ENCODE peak calls at places on chromosomes 7 and 10, in ten cellular contexts. H, V, L, Q, E, Y, J, U, Z and M are unnamed samples. For H3K9me3, the result is how much of the 10 kb centered on the place peaks cover.

GRCh38 chr10:43671659-43672555 is 23.2 kb upstream of the ZNF32 start:
- DNase-seq in Y (peak), H (no peak), J (no peak), L (no peak), V (peak), E (peak), Z (peak), Q (peak), U (peak), M (no peak)

GRCh38 chr7:37067961-37068536 is 343.8 kb upstream of the AOAH start:
- DNase-seq in U (no peak), Y (no peak), H (no peak), L (no peak), J (no peak), Z (no peak), V (no peak), Q (peak), E (no peak), M (no peak)

GRCh38 chr7:87231243-87231642 is 11.7 kb upstream of the TMEM243 start:
- DNase-seq in Z (no peak), E (no peak), Y (no peak), H (no peak), V (no peak), J (peak), L (no peak), U (no peak), Q (no peak), M (no peak)

GRCh38 chr7:55019691-55020480 is 1.1 kb downstream of the EGFR start:
- DNase-seq in Z (peak), Y (peak), J (peak), H (no peak), Q (peak), V (peak), L (no peak), E (peak), U (peak), M (no peak)

GRCh38 chr7:72080865-72081264 is 331.3 kb downstream of the CALN1 start:
- DNase-seq in Z (no peak), Y (no peak), J (no peak), V (no peak), Q (no peak), U (no peak), E (no peak), H (no peak), L (no peak), M (no peak)

GRCh38 chr7:3949226-3949625 is 648.2 kb downstream of the SDK1 start:
- DNase-seq in V (no peak), Q (no peak), H (no peak), Z (no peak), Y (no peak), J (no peak), L (no peak), U (no peak), E (no peak), M (no peak)

GRCh38 chr10:118844731-118845573 is 90.2 kb upstream of the CACUL1 start:
- DNase-seq in Y (no peak), Z (no peak), H (no peak), J (no peak), V (no peak), E (no peak), L (no peak), Q (peak), U (no peak), M (no peak)

GRCh38 chr7:24669971-24670591 is 87.2 kb downstream of the GSDME start:
- DNase-seq in Z (no peak), J (no peak), Q (no peak), Y (no peak), E (no peak), V (no peak), H (no peak), L (no peak), U (no peak), M (no peak)

GRCh38 chr7:379456-380225 is 89.7 kb downstream of the FOXL3 start:
- DNase-seq in U (peak), H (no peak), L (no peak), J (no peak), Q (peak), E (peak), Z (no peak), V (no peak), Y (peak), M (peak)

GRCh38 chr10:56091872-56092271 is 269.2 kb downstream of the ZWINT start:
- DNase-seq in E (no peak), Z (no peak), Q (no peak), Y (no peak), U (no peak), L (no peak), V (no peak), H (no peak), J (no peak), M (no peak)

GRCh38 chr10:1178506-1178905 is 122.3 kb downstream of the WDR37 start:
- DNase-seq in H (no peak), L (no peak), V (no peak), Q (no peak), Z (no peak), U (peak), Y (no peak), E (peak), J (no peak), M (no peak)

GRCh38 chr10:130045091-130045652 is 65.5 kb downstream of the C10orf143 start:
- DNase-seq in Q (peak), E (peak), Y (no peak), V (no peak), J (no peak), H (no peak), Z (no peak), L (no peak), U (no peak), M (peak)

GRCh38 chr7:141663081-141663510 is 38.9 kb downstream of the DENND11 start:
- DNase-seq in Z (peak), U (no peak), Q (no peak), L (no peak), H (no peak), J (no peak), V (peak), Y (peak), E (no peak), M (no peak)

GRCh38 chr10:104306897-104307296 is 31.4 kb downstream of the ITPRIP start:
- DNase-seq in L (no peak), E (peak), Z (no peak), U (peak), J (no peak), Q (no peak), Y (no peak), H (no peak), V (no peak), M (no peak)

GRCh38 chr10:29306688-29307087 is 17.8 kb downstream of the LYZL1 start:
- DNase-seq in E (peak), L (no peak), V (no peak), H (no peak), Y (no peak), J (no peak), Q (no peak), U (no peak), Z (no peak), M (no peak)

GRCh38 chr10:5566606-5567005 is 41.8 kb downstream of the CALML3 start:
- DNase-seq in H (no peak), V (no peak), J (no peak), U (no peak), Z (peak), Y (peak), Q (no peak), E (peak), L (no peak), M (peak)

GRCh38 chr7:13920053-13920697 is 69.3 kb downstream of the ETV1 start:
- DNase-seq in E (no peak), V (peak), U (no peak), J (no peak), Y (peak), Z (peak), Q (peak), H (no peak), L (no peak), M (peak)

GRCh38 chr10:31055573-31056251 is 24.0 kb upstream of the ZNF438 start:
- DNase-seq in E (no peak), H (no peak), U (no peak), Z (no peak), J (no peak), Q (no peak), V (no peak), Y (no peak), L (no peak), M (no peak)

GRCh38 chr7:139232893-139233292 is 1.9 kb downstream of the UBN2 start:
- DNase-seq in Y (no peak), U (no peak), L (no peak), H (no peak), V (peak), E (no peak), J (no peak), Z (peak), Q (no peak), M (no peak)

GRCh38 chr7:63925262-63925625 is 73.4 kb upstream of the ZNF722 start:
- DNase-seq in V (no peak), Z (no peak), Q (no peak), U (no peak), J (no peak), H (no peak), Y (no peak), L (no peak), E (no peak), M (no peak)

GRCh38 chr10:28217848-28218247 is 85.0 kb downstream of the MPP7 start:
- DNase-seq in V (no peak), L (no peak), Q (no peak), H (no peak), U (no peak), E (no peak), J (no peak), Z (peak), Y (no peak), M (no peak)

GRCh38 chr7:153604-154003 is 38.8 kb upstream of the FAM20C start:
- DNase-seq in J (no peak), Z (no peak), H (no peak), Y (no peak), U (no peak), L (no peak), Q (no peak), E (peak), V (no peak), M (no peak)

GRCh38 chr10:133359972-133360610 is 2.3 kb upstream of the FUOM start:
- DNase-seq in Z (no peak), E (no peak), L (no peak), Y (no peak), J (no peak), H (no peak), Q (no peak), V (no peak), U (no peak), M (no peak)
- H3K27ac ChIP-seq in Z (no peak), E (no peak), L (no peak), Y (peak), J (peak), H (no peak), Q (no peak), V (no peak), U (no peak), M (no peak)

GRCh38 chr10:120372917-120373316 is 84.1 kb upstream of the PLPP4 start:
- DNase-seq in Q (no peak), U (no peak), E (no peak), J (no peak), H (no peak), Y (no peak), L (no peak), V (no peak), Z (no peak), M (no peak)
- H3K9me3 ChIP-seq in Q (under half), U (under half), E (under half), J (under half), H (under half), Y (under half), L (under half), V (under half), Z (under half), M (under half)

GRCh38 chr7:80386686-80387085 is 125.2 kb downstream of the GNAT3 start:
- DNase-seq in J (no peak), Z (peak), H (no peak), V (no peak), L (no peak), Q (no peak), Y (no peak), U (no peak), E (no peak), M (no peak)

GRCh38 chr7:80393786-80394185 is 118.1 kb downstream of the GNAT3 start:
- DNase-seq in H (no peak), J (no peak), E (no peak), Z (no peak), U (no peak), Y (no peak), Q (no peak), L (no peak), V (no peak), M (no peak)

GRCh38 chr7:80387634-80388033 is 124.2 kb downstream of the GNAT3 start:
- DNase-seq in Q (no peak), E (no peak), U (no peak), H (no peak), Y (no peak), L (no peak), V (no peak), J (no peak), Z (peak), M (no peak)

GRCh38 chr7:80392229-80393169 is 119.4 kb downstream of the GNAT3 start:
- DNase-seq in V (peak), Z (peak), E (no peak), H (no peak), L (no peak), U (no peak), Y (no peak), J (no peak), Q (peak), M (no peak)
- TF ChIP-seq CTCF in V (peak), Z (peak), E (peak), H (peak), L (peak), U (peak), Y (peak), J (peak), Q (peak), M (peak)

GRCh38 chr10:79098061-79098460 is 29.3 kb downstream of the ZMIZ1 start:
- DNase-seq in J (no peak), Q (no peak), L (no peak), E (no peak), Z (no peak), Y (no peak), U (no peak), H (no peak), V (no peak), M (no peak)
- H3K27ac ChIP-seq in J (peak), Q (no peak), L (peak), E (no peak), Z (no peak), Y (no peak), U (no peak), H (no peak), V (peak), M (no peak)

GRCh38 chr10:122161795-122162194 is 109.3 kb upstream of the BTBD16 start:
- DNase-seq in Z (no peak), L (no peak), J (no peak), E (no peak), U (no peak), Q (no peak), Y (no peak), H (no peak), V (no peak), M (no peak)

GRCh38 chr10:122163182-122164027 is 107.7 kb upstream of the BTBD16 start:
- DNase-seq in U (no peak), Z (no peak), Q (peak), J (no peak), V (no peak), E (peak), Y (no peak), L (no peak), H (no peak), M (no peak)

GRCh38 chr10:122164028-122164601 is 107.0 kb upstream of the BTBD16 start:
- DNase-seq in H (no peak), E (peak), L (no peak), U (no peak), V (no peak), J (no peak), Q (peak), Z (no peak), Y (no peak), M (no peak)

GRCh38 chr10:122164815-122165491 is 106.1 kb upstream of the BTBD16 start:
- DNase-seq in E (no peak), H (no peak), J (no peak), U (no peak), Q (no peak), Y (no peak), L (no peak), V (no peak), Z (no peak), M (no peak)

DNA sequence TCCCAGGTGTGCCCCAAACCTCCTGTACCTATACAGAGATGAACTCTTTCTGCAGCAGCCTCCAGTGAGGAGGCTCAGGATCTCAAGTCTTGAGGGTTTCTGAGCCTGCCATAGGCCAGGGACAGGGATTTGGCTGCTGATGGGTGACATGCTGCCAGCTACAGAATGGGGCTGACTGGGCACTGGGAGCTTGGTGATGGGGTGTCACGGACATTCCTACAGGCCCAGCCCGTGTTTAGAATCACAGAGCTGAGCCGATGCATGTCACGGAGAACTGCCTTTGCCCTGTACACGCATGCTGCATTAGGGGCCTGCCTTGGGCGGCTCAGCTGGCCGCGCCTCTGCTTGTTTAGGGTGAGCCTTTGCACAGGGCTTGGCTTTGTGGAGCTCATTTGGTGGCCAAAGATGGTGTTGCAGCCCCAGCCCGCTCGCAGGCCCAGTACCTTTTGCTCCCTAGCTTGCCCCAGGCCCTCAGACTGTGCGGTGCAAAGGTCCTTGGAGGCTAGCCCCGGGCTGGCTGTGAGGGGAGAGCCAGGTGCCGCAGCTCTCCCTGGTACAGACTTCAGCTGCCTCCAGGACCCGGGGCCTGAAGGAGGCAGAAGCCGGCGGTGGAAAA is 108.4 kb upstream of the BTBD16 start:
- DNase-seq in E (peak), J (no peak), Q (no peak), U (no peak), L (no peak), Z (no peak), V (no peak), H (no peak), Y (peak), M (no peak)
- H3K9me3 ChIP-seq in E (under half), J (under half), Q (under half), U (under half), L (under half), Z (under half), V (under half), H (under half), Y (under half), M (under half)

GRCh38 chr7:91694221-91694856 is 186.2 kb downstream of the MTERF1 start:
- DNase-seq in Y (no peak), Q (no peak), U (no peak), V (no peak), L (no peak), J (no peak), E (no peak), H (no peak), Z (no peak), M (no peak)
- TF ChIP-seq CTCF in Y (no peak), Q (no peak), U (no peak), V (no peak), L (no peak), J (no peak), E (no peak), H (no peak), Z (no peak), M (no peak)

GRCh38 chr10:3774814-3775670 is 10.0 kb downstream of the KLF6 start:
- DNase-seq in Q (no peak), E (no peak), V (no peak), Y (peak), H (no peak), Z (peak), L (peak), J (no peak), U (peak), M (no peak)
- H3K27ac ChIP-seq in Q (no peak), E (peak), V (peak), Y (peak), H (peak), Z (peak), L (peak), J (peak), U (peak), M (peak)

DNA sequence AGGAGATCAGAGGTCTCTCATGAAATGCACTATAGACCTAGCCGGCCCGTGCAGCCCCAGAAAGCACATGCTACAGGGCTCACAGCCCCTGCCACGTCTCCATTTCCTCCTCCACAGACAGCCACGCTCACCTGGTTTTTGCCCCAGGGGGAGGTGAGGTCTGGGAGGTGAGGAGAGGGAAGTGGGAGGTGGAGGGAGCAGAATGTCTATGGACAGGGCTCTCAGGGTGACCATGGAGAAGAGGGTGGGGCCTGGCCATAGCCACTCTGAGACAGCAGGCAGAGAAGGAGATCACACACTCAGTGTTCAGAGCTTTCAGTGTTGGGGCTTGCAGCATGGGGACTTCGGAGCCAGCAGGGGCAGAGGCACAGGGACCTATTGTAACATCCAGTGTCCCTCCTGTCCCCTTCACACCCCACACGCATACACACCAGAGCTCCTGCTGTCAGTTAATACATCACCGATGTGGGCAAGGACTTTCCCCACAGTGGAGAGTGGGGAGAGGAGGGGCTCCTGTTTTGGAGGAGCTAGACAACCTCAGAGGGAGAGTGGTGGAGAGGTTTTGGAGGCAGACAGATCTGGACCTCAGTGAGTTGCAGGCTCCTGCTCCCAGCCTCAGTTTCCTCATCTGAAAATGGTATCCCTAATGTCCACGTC is 14.4 kb downstream of the WDFY4 start:
- DNase-seq in V (no peak), H (no peak), L (no peak), Z (no peak), Q (peak), U (no peak), J (no peak), E (no peak), Y (no peak), M (no peak)
- H3K9me3 ChIP-seq in V (under half), H (under half), L (under half), Z (under half), Q (under half), U (under half), J (under half), E (under half), Y (under half), M (under half)